ENCODE peak calls at places on chromosomes 12 and 14, in five cellular contexts. One of them, this sample, is unnamed.
A peak's percentile ranks its signal among the peaks of the same experiment; 100 is the strongest.

GRCh38 chr12:123853401-123854070 is 91.4 kb downstream of the DNAH10 start:
- DNase-seq in GM10248: no peak
- DNase-seq in GM13977: no peak
- DNase-seq in GM23338: no peak
- DNase-seq in kidney: no peak
- DNase-seq in this sample: no peak

GRCh38 chr12:6018265-6018664 is 73.2 kb upstream of the ANO2 start:
- DNase-seq in GM13977: no peak
- DNase-seq in GM10248: no peak
- DNase-seq in kidney: no peak
- DNase-seq in GM23338: no peak
- DNase-seq in this sample: no peak

GRCh38 chr14:20477211-20477876 is 8.1 kb downstream of the PNP start:
- DNase-seq in GM23338: no peak
- DNase-seq in GM13977: no peak
- DNase-seq in kidney: no peak
- DNase-seq in GM10248: no peak
- DNase-seq in this sample: no peak

GRCh38 chr14:68952544-68953535 is 26.3 kb downstream of the ACTN1 start:
- DNase-seq in GM23338: no peak
- DNase-seq in GM10248: no peak
- DNase-seq in kidney: peak; percentile 71
- DNase-seq in GM13977: no peak
- DNase-seq in this sample: no peak

GRCh38 chr12:4273651-4274395 is at the start of gene CCND2:
- DNase-seq in GM23338: peak; percentile 97
- DNase-seq in GM13977: peak; percentile 90
- DNase-seq in kidney: peak; percentile 96
- DNase-seq in GM10248: peak; percentile 87
- DNase-seq in this sample: peak; percentile 76

GRCh38 chr12:27821259-27821973 is 41.4 kb upstream of the MANSC4 start:
- DNase-seq in GM10248: peak; percentile 47
- DNase-seq in kidney: no peak
- DNase-seq in GM23338: peak; percentile 96
- DNase-seq in GM13977: peak; percentile 50
- DNase-seq in this sample: peak; percentile 56

GRCh38 chr14:22152901-22153300 is 436.1 kb downstream of the DAD1 start:
- DNase-seq in GM23338: no peak
- DNase-seq in kidney: no peak
- DNase-seq in GM10248: no peak
- DNase-seq in GM13977: no peak
- DNase-seq in this sample: no peak

GRCh38 chr12:92363295-92364146 is 217.9 kb upstream of the BTG1 start:
- DNase-seq in kidney: peak; percentile 74
- DNase-seq in GM13977: peak; percentile 56
- DNase-seq in GM23338: peak; percentile 2
- DNase-seq in GM10248: peak; percentile 61
- DNase-seq in this sample: peak; percentile 31

GRCh38 chr14:101709962-101710891 is 51.3 kb upstream of the PPP2R5C start:
- DNase-seq in GM13977: no peak
- DNase-seq in GM23338: no peak
- DNase-seq in kidney: peak; percentile 52
- DNase-seq in GM10248: no peak
- DNase-seq in this sample: no peak

GRCh38 chr14:37592288-37593274 is 2.5 kb downstream of the FOXA1 start:
- DNase-seq in GM10248: no peak
- DNase-seq in GM13977: peak; percentile 27
- DNase-seq in GM23338: peak; percentile 70
- DNase-seq in kidney: peak; percentile 64
- DNase-seq in this sample: no peak

GRCh38 chr14:77616133-77616453 is 344 bp downstream of the SPTLC2 start:
- DNase-seq in GM13977: no peak
- DNase-seq in GM23338: no peak
- DNase-seq in kidney: no peak
- DNase-seq in GM10248: no peak
- DNase-seq in this sample: no peak

GRCh38 chr14:39467889-39468524 is 35.8 kb upstream of the FBXO33 start:
- DNase-seq in kidney: no peak
- DNase-seq in GM23338: peak; percentile 79
- DNase-seq in GM13977: no peak
- DNase-seq in GM10248: no peak
- DNase-seq in this sample: no peak

GRCh38 chr12:78099806-78100205 is 269.1 kb downstream of the NAV3 start:
- DNase-seq in kidney: no peak
- DNase-seq in GM23338: no peak
- DNase-seq in GM13977: no peak
- DNase-seq in GM10248: no peak
- DNase-seq in this sample: no peak

GRCh38 chr12:124820199-124820598 is 43.5 kb downstream of the SCARB1 start:
- DNase-seq in GM10248: no peak
- DNase-seq in kidney: no peak
- DNase-seq in GM13977: no peak
- DNase-seq in GM23338: no peak
- DNase-seq in this sample: no peak

GRCh38 chr12:105574056-105574715 is 243.7 kb downstream of the C12orf75 start:
- DNase-seq in GM13977: no peak
- DNase-seq in GM10248: no peak
- DNase-seq in GM23338: no peak
- DNase-seq in kidney: no peak
- DNase-seq in this sample: no peak

GRCh38 chr12:56326126-56326525 is 7.7 kb downstream of the PAN2 start:
- DNase-seq in GM10248: no peak
- DNase-seq in GM13977: no peak
- DNase-seq in kidney: no peak
- DNase-seq in GM23338: no peak
- DNase-seq in this sample: no peak

GRCh38 chr14:106308839-106309389 is 782.5 kb downstream of the TMEM121 start:
- DNase-seq in GM10248: peak; percentile 70
- DNase-seq in kidney: peak; percentile 59
- DNase-seq in GM23338: peak; percentile 64
- DNase-seq in GM13977: peak; percentile 69
- DNase-seq in this sample: no peak

GRCh38 chr14:93708800-93709199 is 79.5 kb downstream of the PRIMA1 start:
- DNase-seq in kidney: no peak
- DNase-seq in GM23338: no peak
- DNase-seq in GM13977: no peak
- DNase-seq in GM10248: no peak
- DNase-seq in this sample: no peak

GRCh38 chr12:6768385-6769002 is 2.3 kb downstream of the PTMS start:
- DNase-seq in kidney: no peak
- DNase-seq in GM13977: no peak
- DNase-seq in GM10248: no peak
- DNase-seq in GM23338: peak; percentile 39
- DNase-seq in this sample: no peak

DNA sequence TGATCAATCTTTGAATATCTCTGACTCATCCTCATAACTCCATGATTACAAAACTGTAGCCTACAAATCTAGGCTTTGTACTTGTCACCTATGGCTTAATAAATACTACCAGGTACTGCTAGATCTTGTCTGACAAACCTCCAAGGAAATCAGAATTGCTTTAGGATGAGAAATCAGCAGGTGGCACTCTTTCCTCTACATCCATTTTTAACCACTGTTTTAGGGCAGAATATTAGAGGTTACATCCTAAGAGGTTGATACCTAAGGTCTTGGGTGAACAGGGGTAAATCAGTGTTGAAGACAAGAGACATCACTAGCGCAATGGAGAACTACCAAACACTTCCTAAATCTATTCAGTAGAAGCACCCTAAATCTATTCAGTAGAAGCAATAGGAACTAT is 63.1 kb upstream of the SOX5 start:
- DNase-seq in GM10248: no peak
- DNase-seq in kidney: no peak
- DNase-seq in GM23338: peak; percentile 14
- DNase-seq in GM13977: no peak
- DNase-seq in this sample: no peak
- TF ChIP-seq CTCF in GM10248: no peak
- TF ChIP-seq CTCF in kidney: peak; percentile 16
- TF ChIP-seq CTCF in GM23338: peak; percentile 56
- TF ChIP-seq CTCF in GM13977: peak; percentile 5
- TF ChIP-seq CTCF in this sample: no peak

GRCh38 chr12:30136661-30137060 is 352.9 kb upstream of the TMTC1 start:
- DNase-seq in GM10248: no peak
- DNase-seq in GM23338: no peak
- DNase-seq in kidney: no peak
- DNase-seq in GM13977: no peak
- DNase-seq in this sample: no peak

GRCh38 chr12:30138483-30138882 is 354.7 kb upstream of the TMTC1 start:
- DNase-seq in GM10248: no peak
- DNase-seq in GM13977: no peak
- DNase-seq in kidney: no peak
- DNase-seq in GM23338: peak; percentile 33
- DNase-seq in this sample: no peak

DNA sequence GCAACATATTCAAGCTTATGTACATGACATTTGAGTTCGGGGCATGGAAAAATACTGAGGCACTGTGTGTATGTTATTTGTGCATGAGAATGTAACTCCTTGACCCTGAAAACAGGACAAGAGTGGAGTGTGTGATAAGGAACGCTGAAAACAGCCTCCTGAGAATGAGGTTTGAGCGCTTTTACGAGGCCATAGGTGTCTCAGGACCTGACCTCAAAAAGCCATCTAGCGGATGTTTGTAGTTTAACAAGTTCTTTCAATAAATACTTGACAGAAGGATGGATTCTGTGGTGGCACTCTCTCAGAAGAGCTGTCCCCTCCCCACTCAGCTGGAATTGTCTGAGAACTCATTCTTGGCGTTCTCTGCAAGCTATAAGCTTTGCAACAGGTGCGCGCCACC is 350.5 kb upstream of the TMTC1 start:
- DNase-seq in GM10248: no peak
- DNase-seq in GM23338: peak; percentile 72
- DNase-seq in GM13977: no peak
- DNase-seq in kidney: no peak
- DNase-seq in this sample: no peak
- TF ChIP-seq CTCF in GM10248: no peak
- TF ChIP-seq CTCF in GM23338: peak; percentile 47
- TF ChIP-seq CTCF in GM13977: no peak
- TF ChIP-seq CTCF in kidney: no peak
- TF ChIP-seq CTCF in this sample: peak; percentile 33

DNA sequence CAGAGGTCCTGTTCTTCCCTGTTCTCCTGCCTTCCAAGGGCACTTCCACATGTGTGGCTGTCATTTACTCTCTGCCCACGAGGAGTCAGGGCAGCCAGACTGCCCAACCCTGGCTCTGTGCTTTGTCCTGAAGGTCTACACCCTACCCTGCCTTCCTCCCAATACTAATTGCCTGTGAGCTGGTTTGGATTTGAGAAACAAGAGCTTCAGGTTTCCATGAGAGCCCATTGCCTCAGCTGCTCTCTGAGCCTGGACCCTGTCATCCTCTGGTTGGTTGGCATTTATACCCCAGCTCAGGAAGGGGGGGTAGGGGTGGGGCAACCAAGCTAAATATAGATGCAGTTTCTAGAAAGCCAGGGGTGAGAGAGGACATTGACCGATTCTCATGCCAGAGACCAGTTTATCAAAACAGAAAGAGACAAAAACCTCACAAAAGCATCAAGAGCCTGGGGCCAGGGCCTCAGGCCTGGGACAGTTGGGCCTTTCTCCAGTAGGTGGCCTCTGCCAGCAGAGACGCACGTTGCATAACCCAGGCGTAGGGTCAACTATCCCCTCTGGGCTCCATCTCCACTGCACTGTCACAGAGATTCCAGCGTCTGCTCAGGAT is 34.5 kb downstream of the VDR start:
- DNase-seq in GM23338: peak; percentile 75
- DNase-seq in GM13977: no peak
- DNase-seq in kidney: no peak
- DNase-seq in GM10248: no peak
- DNase-seq in this sample: peak; percentile 20
- TF ChIP-seq CTCF in GM23338: peak; percentile 72
- TF ChIP-seq CTCF in GM13977: peak; percentile 40
- TF ChIP-seq CTCF in kidney: peak; percentile 52
- TF ChIP-seq CTCF in GM10248: peak; percentile 46
- TF ChIP-seq CTCF in this sample: peak; percentile 63

DNA sequence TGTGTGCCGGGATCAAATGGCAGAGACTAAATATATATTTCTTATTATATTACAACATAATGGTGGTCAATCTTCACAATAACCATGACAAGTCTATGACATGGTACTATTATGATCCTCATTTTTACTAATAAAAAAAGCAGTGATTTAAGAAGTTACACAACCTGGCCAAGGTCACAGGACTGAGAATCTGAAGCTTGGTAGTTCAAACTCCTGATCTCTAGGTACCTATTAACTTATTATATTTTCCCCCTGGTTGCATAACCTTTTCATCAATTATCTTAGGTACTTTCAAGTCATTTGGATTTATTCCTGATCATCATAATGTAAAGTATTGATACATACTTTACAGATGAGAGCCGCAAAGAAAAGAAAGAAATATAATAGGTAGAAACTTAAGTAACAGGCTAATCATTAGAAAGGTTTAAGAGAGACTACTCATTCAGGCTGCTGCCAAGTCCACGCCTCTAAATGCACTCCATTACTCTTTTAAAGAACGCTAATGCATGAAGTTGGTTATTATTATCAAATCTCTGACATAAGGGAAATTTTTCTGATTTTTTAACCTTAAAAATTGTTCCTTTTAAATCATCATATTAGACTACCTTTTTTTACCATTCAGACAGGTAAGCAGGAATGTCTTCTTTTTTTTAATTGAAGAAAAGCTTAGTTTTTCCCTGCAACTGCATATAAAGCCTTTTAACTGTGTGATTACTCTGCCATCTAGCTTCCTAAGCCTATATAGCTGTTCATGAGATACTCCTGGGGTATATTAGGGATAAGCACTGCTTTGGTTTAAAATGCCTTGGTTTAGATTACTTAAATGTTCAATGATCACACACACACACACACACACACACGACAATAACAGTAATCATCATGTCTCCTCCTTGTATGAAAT is 35.6 kb downstream of the RPS29 start:
- DNase-seq in kidney: no peak
- DNase-seq in GM10248: no peak
- DNase-seq in GM13977: no peak
- DNase-seq in GM23338: peak; percentile 59
- DNase-seq in this sample: no peak
- TF ChIP-seq CTCF in kidney: peak; percentile 26
- TF ChIP-seq CTCF in GM10248: peak; percentile 19
- TF ChIP-seq CTCF in GM13977: peak; percentile 14
- TF ChIP-seq CTCF in GM23338: peak; percentile 64
- TF ChIP-seq CTCF in this sample: peak; percentile 57

GRCh38 chr12:54601841-54602240 is 13.4 kb upstream of the PPP1R1A start:
- DNase-seq in GM13977: no peak
- DNase-seq in kidney: no peak
- DNase-seq in GM23338: peak; percentile 58
- DNase-seq in GM10248: no peak
- DNase-seq in this sample: no peak
- TF ChIP-seq CTCF in GM13977: no peak
- TF ChIP-seq CTCF in kidney: no peak
- TF ChIP-seq CTCF in GM23338: peak; percentile 38
- TF ChIP-seq CTCF in GM10248: no peak
- TF ChIP-seq CTCF in this sample: no peak